ENCODE peak calls at places on chromosomes 6 and 20, in five cellular contexts. One of them, this sample, is unnamed.
A peak's percentile ranks its signal among the peaks of the same experiment; 100 is the strongest.

GRCh38 chr6:27370391-27370790 is 18.2 kb upstream of the ZNF391 start:
- DNase-seq in ascending aorta: no peak
- DNase-seq in spleen: no peak
- DNase-seq in H9: no peak
- DNase-seq in prostate gland: no peak
- DNase-seq in this sample: no peak

GRCh38 chr20:46558511-46558959 is 8.1 kb upstream of the OCSTAMP start:
- DNase-seq in ascending aorta: peak; percentile 66
- DNase-seq in spleen: no peak
- DNase-seq in H9: no peak
- DNase-seq in prostate gland: no peak
- DNase-seq in this sample: peak; percentile 27

GRCh38 chr6:128848169-128848935 is 34.6 kb upstream of the LAMA2 start:
- DNase-seq in ascending aorta: no peak
- DNase-seq in spleen: no peak
- DNase-seq in H9: no peak
- DNase-seq in prostate gland: no peak
- DNase-seq in this sample: no peak

GRCh38 chr6:52577022-52577777 is at the start of gene TRAM2:
- DNase-seq in ascending aorta: peak; percentile 89
- DNase-seq in spleen: peak; percentile 96
- DNase-seq in H9: peak; percentile 80
- DNase-seq in prostate gland: peak; percentile 74
- DNase-seq in this sample: peak; percentile 84

GRCh38 chr6:46642928-46643751 is 9.5 kb downstream of the CYP39A1 start:
- DNase-seq in ascending aorta: no peak
- DNase-seq in spleen: no peak
- DNase-seq in H9: no peak
- DNase-seq in prostate gland: no peak
- DNase-seq in this sample: no peak

GRCh38 chr20:32207626-32208498 is at the start of the genes PLAGL2 and POFUT1:
- DNase-seq in ascending aorta: peak; percentile 93
- DNase-seq in spleen: peak; percentile 98
- DNase-seq in H9: peak; percentile 80
- DNase-seq in prostate gland: peak; percentile 88
- DNase-seq in this sample: peak; percentile 92

GRCh38 chr6:14674458-14674857 is 556.9 kb downstream of the CD83 start:
- DNase-seq in ascending aorta: no peak
- DNase-seq in spleen: no peak
- DNase-seq in H9: no peak
- DNase-seq in prostate gland: no peak
- DNase-seq in this sample: no peak

GRCh38 chr6:130602151-130602770 is 224.9 kb upstream of the SMLR1 start:
- DNase-seq in ascending aorta: no peak
- DNase-seq in spleen: no peak
- DNase-seq in H9: no peak
- DNase-seq in prostate gland: no peak
- DNase-seq in this sample: no peak

GRCh38 chr6:30544666-30545272 is 11.5 kb downstream of the GNL1 start:
- DNase-seq in ascending aorta: peak; percentile 49
- DNase-seq in spleen: no peak
- DNase-seq in H9: no peak
- DNase-seq in prostate gland: no peak
- DNase-seq in this sample: no peak

GRCh38 chr6:24472181-24472580 is 17.2 kb downstream of the GPLD1 start:
- DNase-seq in ascending aorta: no peak
- DNase-seq in spleen: no peak
- DNase-seq in H9: no peak
- DNase-seq in prostate gland: no peak
- DNase-seq in this sample: no peak

GRCh38 chr6:137724018-137724403 is 143.0 kb upstream of the TNFAIP3 start:
- DNase-seq in ascending aorta: no peak
- DNase-seq in spleen: no peak
- DNase-seq in H9: no peak
- DNase-seq in prostate gland: no peak
- DNase-seq in this sample: no peak

GRCh38 chr6:120005292-120005976 is 655.9 kb upstream of the MAN1A1 start:
- DNase-seq in ascending aorta: no peak
- DNase-seq in spleen: no peak
- DNase-seq in H9: no peak
- DNase-seq in prostate gland: no peak
- DNase-seq in this sample: no peak

GRCh38 chr20:6870559-6870958 is 103.1 kb downstream of the BMP2 start:
- DNase-seq in ascending aorta: no peak
- DNase-seq in spleen: no peak
- DNase-seq in H9: no peak
- DNase-seq in prostate gland: no peak
- DNase-seq in this sample: no peak

GRCh38 chr6:157548635-157549467 is 167.9 kb downstream of the ZDHHC14 start:
- DNase-seq in ascending aorta: no peak
- DNase-seq in spleen: peak; percentile 86
- DNase-seq in H9: no peak
- DNase-seq in prostate gland: no peak
- DNase-seq in this sample: no peak

GRCh38 chr6:113842165-113842564 is 15.0 kb upstream of the MARCKS start:
- DNase-seq in ascending aorta: no peak
- DNase-seq in spleen: no peak
- DNase-seq in H9: no peak
- DNase-seq in prostate gland: no peak
- DNase-seq in this sample: no peak

GRCh38 chr6:139472341-139473038 is 98.0 kb upstream of the CITED2 start:
- DNase-seq in ascending aorta: no peak
- DNase-seq in spleen: no peak
- DNase-seq in H9: no peak
- DNase-seq in prostate gland: no peak
- DNase-seq in this sample: no peak

GRCh38 chr6:14110001-14110818 is 7.4 kb upstream of the CD83 start:
- DNase-seq in ascending aorta: no peak
- DNase-seq in spleen: no peak
- DNase-seq in H9: no peak
- DNase-seq in prostate gland: no peak
- DNase-seq in this sample: no peak

GRCh38 chr6:145823322-145823944 is 8.8 kb upstream of the FBXO30 start:
- DNase-seq in ascending aorta: no peak
- DNase-seq in spleen: no peak
- DNase-seq in H9: no peak
- DNase-seq in prostate gland: no peak
- DNase-seq in this sample: no peak

GRCh38 chr6:4664117-4664626 is 112.0 kb upstream of the CDYL start:
- DNase-seq in ascending aorta: peak; percentile 88
- DNase-seq in spleen: no peak
- DNase-seq in H9: no peak
- DNase-seq in prostate gland: no peak
- DNase-seq in this sample: peak; percentile 56

GRCh38 chr20:34703573-34704176 is 469 bp upstream of the TP53INP2 start:
- DNase-seq in ascending aorta: peak; percentile 79
- DNase-seq in spleen: no peak
- DNase-seq in H9: no peak
- DNase-seq in prostate gland: peak; percentile 71
- DNase-seq in this sample: peak; percentile 63

GRCh38 chr20:16904751-16905150 is 156.6 kb downstream of the OTOR start:
- DNase-seq in ascending aorta: no peak
- DNase-seq in spleen: no peak
- DNase-seq in H9: no peak
- DNase-seq in prostate gland: no peak
- DNase-seq in this sample: no peak
- TF ChIP-seq CTCF in ascending aorta: no peak
- TF ChIP-seq CTCF in spleen: no peak
- TF ChIP-seq CTCF in H9: peak; percentile 46
- TF ChIP-seq CTCF in prostate gland: no peak
- TF ChIP-seq CTCF in this sample: no peak

DNA sequence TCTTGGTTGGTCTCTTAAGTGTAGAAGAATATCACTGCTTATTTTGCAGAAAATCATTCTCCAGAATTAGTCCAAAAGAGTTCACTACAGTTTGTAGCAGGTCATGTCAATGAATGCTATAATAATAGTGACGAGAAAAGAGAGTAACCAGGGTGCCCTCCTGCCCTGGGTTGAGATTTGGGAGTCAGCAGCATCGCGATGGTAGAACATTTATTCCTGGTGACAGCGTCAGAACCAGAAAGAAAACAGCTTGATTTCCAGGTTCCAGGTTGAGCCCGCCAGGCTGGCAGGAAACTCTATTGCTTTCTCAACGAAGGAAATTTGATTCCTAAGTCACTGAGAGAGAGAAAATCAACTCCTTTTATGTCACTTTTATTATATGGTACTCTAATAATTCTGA is 550.3 kb downstream of the QKI start:
- DNase-seq in ascending aorta: no peak
- DNase-seq in spleen: no peak
- DNase-seq in H9: no peak
- DNase-seq in prostate gland: no peak
- DNase-seq in this sample: no peak
- H3K27ac ChIP-seq in ascending aorta: no peak overlapping the region
- H3K27ac ChIP-seq in spleen: no peak overlapping the region
- H3K27ac ChIP-seq in H9: no peak overlapping the region
- H3K27ac ChIP-seq in prostate gland: no peak overlapping the region
- H3K27ac ChIP-seq in this sample: no peak overlapping the region

DNA sequence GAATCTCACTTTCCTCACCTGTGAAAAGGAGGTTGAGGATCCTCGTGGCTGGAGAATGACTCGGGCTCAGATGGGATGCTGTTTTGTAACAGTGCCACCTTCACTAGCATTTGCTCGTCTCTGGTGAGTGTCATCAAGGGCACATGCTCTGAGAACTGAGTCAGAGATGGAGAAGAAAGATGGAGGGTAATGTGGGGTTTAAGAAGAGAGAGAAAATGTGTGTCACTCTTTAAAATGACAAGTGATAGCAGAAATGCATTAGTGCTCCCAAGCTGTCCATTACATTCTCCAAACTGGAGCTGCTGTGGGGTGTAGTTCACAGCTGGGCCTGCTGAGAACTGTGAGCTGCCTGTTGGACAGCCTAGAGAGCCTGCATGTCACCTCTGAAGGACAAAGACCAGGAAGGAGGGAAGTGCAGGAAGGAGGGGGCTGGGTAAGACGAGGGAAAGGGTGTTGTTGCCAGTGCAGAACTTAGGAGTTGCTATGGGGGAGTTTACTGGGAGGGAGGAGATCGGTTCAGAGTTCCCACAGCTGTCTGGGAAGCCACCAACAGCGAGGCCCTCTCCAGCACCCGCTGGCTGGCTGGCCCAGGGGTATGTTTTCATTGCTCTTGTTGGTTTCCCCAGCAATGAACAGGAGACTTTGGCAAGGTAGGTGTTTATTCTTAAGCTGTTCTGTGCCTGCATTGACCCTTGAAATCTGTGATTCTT is 19.8 kb downstream of the GMPR start:
- DNase-seq in ascending aorta: no peak
- DNase-seq in spleen: no peak
- DNase-seq in H9: peak; percentile 74
- DNase-seq in prostate gland: no peak
- DNase-seq in this sample: no peak
- TF ChIP-seq CTCF in ascending aorta: no peak
- TF ChIP-seq CTCF in spleen: no peak
- TF ChIP-seq CTCF in H9: no peak
- TF ChIP-seq CTCF in prostate gland: no peak
- TF ChIP-seq CTCF in this sample: no peak

GRCh38 chr6:41587223-41587879 is 41.2 kb downstream of the FOXP4 start:
- DNase-seq in ascending aorta: no peak
- DNase-seq in spleen: no peak
- DNase-seq in H9: no peak
- DNase-seq in prostate gland: no peak
- DNase-seq in this sample: no peak
- H3K27ac ChIP-seq in ascending aorta: no peak overlapping the region
- H3K27ac ChIP-seq in spleen: no peak overlapping the region
- H3K27ac ChIP-seq in H9: no peak overlapping the region
- H3K27ac ChIP-seq in prostate gland: no peak overlapping the region
- H3K27ac ChIP-seq in this sample: no peak overlapping the region

GRCh38 chr6:106512048-106512957 is 117.0 kb downstream of the RTN4IP1 start:
- DNase-seq in ascending aorta: peak; percentile 75
- DNase-seq in spleen: peak; percentile 98
- DNase-seq in H9: peak; percentile 55
- DNase-seq in prostate gland: peak; percentile 56
- DNase-seq in this sample: peak; percentile 89
- TF ChIP-seq CTCF in ascending aorta: peak; percentile 35
- TF ChIP-seq CTCF in spleen: no peak
- TF ChIP-seq CTCF in H9: peak; percentile 34
- TF ChIP-seq CTCF in prostate gland: peak; percentile 20
- TF ChIP-seq CTCF in this sample: no peak